ENCODE peak calls at places on chromosomes 13 and 19, in five cellular contexts. F is heart right ventricle, E is left ventricle myocardium inferior, U is tibial nerve, N is fibroblast of lung. D is an unnamed sample.
A peak's percentile ranks its signal among the peaks of the same experiment; 100 is the strongest.

GRCh38 chr19:13573268-13573667 is 67.0 kb upstream of the CACNA1A start:
- DNase-seq in F (no peak), E (no peak), U (no peak), N (no peak), D (no peak)

GRCh38 chr13:76016799-76017198 is 380.7 kb downstream of the LMO7 start:
- DNase-seq in F (no peak), E (no peak), U (no peak), N (peak; percentile 14), D (no peak)

GRCh38 chr19:28940751-28941500 is 272.0 kb downstream of the UQCRFS1 start:
- DNase-seq in F (no peak), E (no peak), U (no peak), N (peak; percentile 1), D (no peak)

GRCh38 chr13:39394811-39395685 is 207.9 kb downstream of the LHFPL6 start:
- DNase-seq in F (no peak), E (peak; percentile 27), U (no peak), N (peak; percentile 36), D (peak; percentile 51)

GRCh38 chr13:20512042-20512683 is 13.5 kb downstream of the CRYL1 start:
- DNase-seq in F (no peak), E (no peak), U (no peak), N (no peak), D (no peak)

GRCh38 chr13:27276188-27276587 is 5.6 kb downstream of the RASL11A start:
- DNase-seq in F (no peak), E (no peak), U (no peak), N (no peak), D (no peak)

GRCh38 chr13:37686501-37686900 is 87.9 kb upstream of the POSTN start:
- DNase-seq in F (no peak), E (no peak), U (no peak), N (no peak), D (no peak)

GRCh38 chr13:28584873-28585317 is 74.0 kb upstream of the POMP start:
- DNase-seq in F (no peak), E (no peak), U (no peak), N (peak; percentile 67), D (no peak)

GRCh38 chr19:31274266-31274963 is 74.8 kb downstream of the TSHZ3 start:
- DNase-seq in F (no peak), E (no peak), U (no peak), N (no peak), D (no peak)
- H3K27ac ChIP-seq in F (no peak overlapping the region), E (no peak overlapping the region), U (no peak overlapping the region), N (no peak overlapping the region), D (no peak overlapping the region)

GRCh38 chr13:24456396-24456795 is 56.2 kb downstream of the PARP4 start:
- DNase-seq in F (no peak), E (no peak), U (no peak), N (no peak), D (no peak)

GRCh38 chr13:24454100-24454499 is 58.5 kb downstream of the PARP4 start:
- DNase-seq in F (no peak), E (no peak), U (no peak), N (no peak), D (no peak)

GRCh38 chr13:24452044-24452443 is 60.5 kb downstream of the PARP4 start:
- DNase-seq in F (no peak), E (no peak), U (no peak), N (no peak), D (no peak)
- H3K36me3 ChIP-seq in F (peaks cover 31% of the 10 kb centered on the region), E (peaks cover 88% of the 10 kb centered on the region), U (peaks cover 91% of the 10 kb centered on the region), N (peaks cover 12% of the 10 kb centered on the region), D (peaks cover 10% of the 10 kb centered on the region)

GRCh38 chr13:45511310-45512147 is 46.8 kb downstream of the COG3 start:
- DNase-seq in F (peak; percentile 25), E (no peak), U (no peak), N (peak; percentile 64), D (no peak)

GRCh38 chr13:45516757-45517156 is 52.0 kb downstream of the COG3 start:
- DNase-seq in F (no peak), E (no peak), U (no peak), N (no peak), D (no peak)

GRCh38 chr13:45510671-45511070 is 45.9 kb downstream of the COG3 start:
- DNase-seq in F (no peak), E (no peak), U (no peak), N (no peak), D (no peak)

GRCh38 chr13:45506811-45507210 is 42.1 kb downstream of the COG3 start:
- DNase-seq in F (no peak), E (no peak), U (no peak), N (no peak), D (no peak)

GRCh38 chr13:45512148-45512498 is 47.4 kb downstream of the COG3 start:
- DNase-seq in F (no peak), E (no peak), U (no peak), N (peak; percentile 39), D (no peak)
- H3K27ac ChIP-seq in F (no peak overlapping the region), E (no peak overlapping the region), U (no peak overlapping the region), N (no peak overlapping the region), D (no peak overlapping the region)

GRCh38 chr19:40733149-40733548 is 16.2 kb downstream of the ITPKC start:
- DNase-seq in F (no peak), E (no peak), U (no peak), N (no peak), D (no peak)

GRCh38 chr19:40737102-40737644 is 13.1 kb downstream of the ACTMAP start:
- DNase-seq in F (peak; percentile 35), E (no peak), U (no peak), N (no peak), D (no peak)

GRCh38 chr19:40739030-40739839 is 11.0 kb downstream of the ACTMAP start:
- DNase-seq in F (no peak), E (no peak), U (no peak), N (no peak), D (no peak)

GRCh38 chr19:40736661-40737060 is 13.6 kb downstream of the ACTMAP start:
- DNase-seq in F (no peak), E (no peak), U (no peak), N (no peak), D (no peak)

GRCh38 chr19:40735003-40735771 is 15.1 kb downstream of the ACTMAP start:
- DNase-seq in F (no peak), E (no peak), U (no peak), N (no peak), D (no peak)
- H3K36me3 ChIP-seq in F (peaks cover 39% of the 10 kb centered on the region), E (peaks cover 99% of the 10 kb centered on the region), U (peaks cover 100% of the 10 kb centered on the region), N (peaks cover 22% of the 10 kb centered on the region), D (peaks cover 18% of the 10 kb centered on the region)

DNA sequence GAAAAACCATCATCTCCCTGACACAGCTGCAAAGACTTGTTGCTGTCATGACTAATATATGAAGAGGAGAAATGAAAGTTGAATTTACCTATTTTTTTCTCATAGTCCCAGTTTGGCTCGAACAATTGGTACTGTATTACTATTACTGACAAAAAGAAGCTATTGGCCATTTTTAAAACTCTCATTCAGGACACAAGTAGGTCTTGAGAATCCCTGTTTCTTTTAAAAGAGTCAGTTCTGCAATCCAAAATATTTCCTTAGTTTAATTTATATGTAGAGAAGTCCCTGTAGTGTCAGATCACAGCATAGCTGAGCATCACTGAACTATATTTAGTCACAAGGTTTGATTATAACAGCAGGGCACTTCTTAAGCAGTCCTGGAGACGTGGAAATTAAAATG is 12.2 kb upstream of the SPART start:
- DNase-seq in F (no peak), E (no peak), U (no peak), N (no peak), D (no peak)
- H3K27ac ChIP-seq in F (no peak overlapping the region), E (peak overlapping the region; percentile 57), U (peak overlapping the region; percentile 28), N (no peak overlapping the region), D (no peak overlapping the region)

GRCh38 chr19:48965033-48965805 is at the start of gene FTL:
- DNase-seq in F (peak; percentile 98), E (peak; percentile 98), U (peak; percentile 97), N (peak; percentile 92), D (peak; percentile 99)
- H3K36me3 ChIP-seq in F (peaks cover 11% of the 10 kb centered on the region), E (peaks cover 37% of the 10 kb centered on the region), U (peaks cover 48% of the 10 kb centered on the region), N (peaks cover 24% of the 10 kb centered on the region), D (no peaks in the 10 kb centered on the region)

DNA sequence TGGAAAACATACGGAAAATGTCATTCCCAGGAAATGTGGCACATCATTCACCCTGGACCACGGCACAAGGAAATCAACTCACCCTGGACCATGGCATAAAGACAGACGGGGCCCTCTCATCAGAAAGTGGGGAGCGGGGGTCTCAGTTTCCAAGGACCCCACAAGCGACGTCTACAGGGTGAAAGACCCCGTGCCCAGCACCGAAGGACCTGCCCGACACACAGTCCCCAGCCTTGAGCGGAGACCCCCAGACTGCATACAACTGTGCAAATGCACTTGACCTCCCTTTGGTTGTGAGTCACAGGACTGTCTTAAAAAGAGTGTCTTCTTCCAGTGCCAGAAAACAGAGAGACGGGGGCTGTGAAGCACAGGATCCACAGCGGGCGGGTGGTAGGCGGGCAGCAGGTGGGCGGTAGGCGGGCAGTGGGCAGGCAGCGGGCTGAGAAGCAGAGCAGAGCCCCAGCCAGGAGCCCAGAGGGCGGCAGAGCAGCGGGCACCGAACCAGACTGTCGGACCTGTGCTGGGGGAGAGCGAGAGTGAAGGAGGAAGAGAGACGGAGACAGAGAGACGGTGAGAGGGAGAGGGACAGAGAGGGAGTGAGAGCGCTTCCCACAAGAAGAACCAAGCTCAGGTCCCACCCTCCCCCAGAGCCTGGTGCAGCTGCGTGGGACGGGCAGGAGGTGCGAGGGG is 30.4 kb downstream of the RASA3 start:
- DNase-seq in F (no peak), E (no peak), U (peak; percentile 5), N (peak; percentile 38), D (peak; percentile 70)
- H3K27ac ChIP-seq in F (peak overlapping the region; percentile 69), E (peak overlapping the region; percentile 73), U (no peak overlapping the region), N (peak overlapping the region; percentile 57), D (no peak overlapping the region)

DNA sequence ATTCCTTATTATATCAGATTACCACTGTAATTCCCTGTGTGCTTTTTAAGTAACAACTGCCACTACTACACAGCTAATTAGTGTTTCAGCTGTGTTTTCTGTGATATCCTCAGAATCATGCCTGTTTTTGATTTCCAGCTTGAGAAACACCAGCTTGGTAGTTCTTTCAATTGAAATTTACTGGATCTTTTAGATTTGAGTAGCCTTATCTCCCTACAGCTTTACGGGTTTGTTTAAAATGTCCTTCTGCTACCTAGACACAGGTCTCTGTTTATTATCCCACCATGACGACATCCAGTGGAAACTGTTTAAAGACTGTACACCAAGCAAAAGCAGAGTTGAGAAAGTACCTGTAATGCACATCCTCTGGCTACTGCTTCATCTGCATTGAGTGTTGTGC is 12.1 kb downstream of the HSPH1 start:
- DNase-seq in F (no peak), E (no peak), U (no peak), N (no peak), D (no peak)
- H3K36me3 ChIP-seq in F (peaks cover 73% of the 10 kb centered on the region), E (peaks cover 100% of the 10 kb centered on the region), U (peaks cover 98% of the 10 kb centered on the region), N (peaks cover 3% of the 10 kb centered on the region), D (peaks cover 4% of the 10 kb centered on the region)

GRCh38 chr13:31029129-31029528 is 96.7 kb downstream of the TEX26 start:
- DNase-seq in F (no peak), E (no peak), U (no peak), N (no peak), D (no peak)
- H3K27ac ChIP-seq in F (no peak overlapping the region), E (no peak overlapping the region), U (no peak overlapping the region), N (no peak overlapping the region), D (no peak overlapping the region)

DNA sequence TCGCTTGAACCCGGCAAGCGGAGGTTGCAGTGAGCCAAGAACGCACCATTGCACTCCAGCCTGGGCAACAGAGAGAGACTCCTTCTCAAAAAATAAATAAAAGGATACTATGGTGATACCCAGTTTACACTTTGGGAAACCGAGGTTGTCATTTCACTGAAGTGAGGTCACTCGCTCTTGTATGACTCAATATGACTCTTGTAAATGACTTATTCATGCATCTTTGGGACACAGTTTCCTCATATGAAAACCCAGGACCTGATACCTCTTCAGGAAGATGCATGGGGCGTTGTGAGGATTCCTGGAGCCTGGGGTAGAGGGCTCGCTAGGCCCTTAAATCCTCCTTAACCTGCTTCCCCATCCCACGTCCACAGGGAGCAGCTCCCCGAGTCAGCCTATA is 4.5 kb downstream of the PSMD8 start:
- DNase-seq in F (no peak), E (no peak), U (no peak), N (peak; percentile 32), D (no peak)
- H3K36me3 ChIP-seq in F (peaks cover 40% of the 10 kb centered on the region), E (peaks cover 75% of the 10 kb centered on the region), U (peaks cover 79% of the 10 kb centered on the region), N (peaks cover 19% of the 10 kb centered on the region), D (peaks cover 4% of the 10 kb centered on the region)

D was measured in aorta.